ENCODE peak calls at places on chromosomes 16 and 17, in four cellular contexts. K, A, E and Z are unnamed samples.

GRCh38 chr17:48441231-48441711 is 11.3 kb upstream of the SKAP1 start:
- DNase-seq in K (no peak), E (no peak), A (no peak), Z (peak)

GRCh38 chr17:73436966-73437365 is 125.2 kb upstream of the CDC42EP4 start:
- DNase-seq in K (no peak), E (no peak), A (no peak), Z (no peak)

GRCh38 chr16:4217246-4218131 is 24.4 kb downstream of the SRL start:
- DNase-seq in K (peak), A (no peak), E (no peak), Z (no peak)

GRCh38 chr16:89298826-89299225 is 81.3 kb downstream of the ZNF778 start:
- DNase-seq in K (no peak), A (no peak), E (no peak), Z (no peak)

GRCh38 chr17:30376621-30377452 is 1.9 kb upstream of the CPD start:
- DNase-seq in E (no peak), A (peak), K (peak), Z (peak)

GRCh38 chr17:47733414-47734288 is 615 bp downstream of the TBX21 start:
- DNase-seq in A (no peak), K (no peak), E (peak), Z (peak)

GRCh38 chr17:73420897-73421296 is 109.1 kb upstream of the CDC42EP4 start:
- DNase-seq in A (no peak), K (no peak), E (no peak), Z (no peak)

GRCh38 chr17:7825206-7825980 is 8.6 kb upstream of the KDM6B start:
- DNase-seq in K (no peak), E (no peak), A (no peak), Z (no peak)

GRCh38 chr17:77019955-77020379 is 120.8 kb upstream of the SEC14L1 start:
- DNase-seq in E (no peak), K (peak), A (no peak), Z (no peak)

GRCh38 chr17:79841369-79842135 is 2.3 kb upstream of the CBX4 start:
- DNase-seq in A (no peak), K (no peak), E (no peak), Z (peak)

GRCh38 chr16:75593825-75594820 is 27.9 kb downstream of the GABARAPL2 start:
- DNase-seq in K (peak), A (peak), E (no peak), Z (peak)

GRCh38 chr16:56744996-56745640 is 15.2 kb downstream of the NUP93 start:
- DNase-seq in K (no peak), A (no peak), E (no peak), Z (no peak)

GRCh38 chr17:74773871-74774286 is 2.3 kb downstream of the NAT9 start:
- DNase-seq in A (peak), E (no peak), K (no peak), Z (no peak)

GRCh38 chr16:21950782-21951521 is 2.2 kb upstream of the UQCRC2 start:
- DNase-seq in K (peak), A (peak), E (no peak), Z (peak)

GRCh38 chr17:73645050-73645871 is 1.0 kb upstream of the SDK2 start:
- DNase-seq in A (no peak), E (no peak), K (peak), Z (peak)

GRCh38 chr16:12455287-12455798 is 348.3 kb downstream of the CPPED1 start:
- DNase-seq in E (no peak), K (peak), A (peak), Z (peak)

GRCh38 chr17:79664925-79665738 is 54.3 kb upstream of the RBFOX3 start:
- DNase-seq in K (peak), E (peak), A (no peak), Z (no peak)

GRCh38 chr17:4648741-4649140 is 7.3 kb upstream of the ALOX15 start:
- DNase-seq in E (no peak), A (no peak), K (peak), Z (no peak)

GRCh38 chr17:71392715-71393567 is 727.9 kb upstream of the SOX9 start:
- DNase-seq in E (no peak), A (peak), K (peak), Z (no peak)
- TF ChIP-seq CTCF in E (no peak), A (no peak), K (no peak), Z (no peak)

GRCh38 chr16:31451681-31452351 is 7.5 kb upstream of the ARMC5 start:
- DNase-seq in K (peak), E (peak), A (peak), Z (no peak)
- TF ChIP-seq CTCF in K (peak), E (peak), A (peak), Z (no peak)

GRCh38 chr17:63132509-63132911 is 166.5 kb downstream of the TANC2 start:
- DNase-seq in A (no peak), E (no peak), K (no peak), Z (no peak)
- TF ChIP-seq CTCF in A (no peak), E (no peak), K (no peak), Z (no peak)

GRCh38 chr17:6654816-6655731 is 3.5 kb downstream of the C17orf100 start:
- DNase-seq in E (no peak), A (no peak), K (no peak), Z (no peak)
- TF ChIP-seq CTCF in E (no peak), A (no peak), K (peak), Z (no peak)

GRCh38 chr17:40554646-40555295 is 10.5 kb downstream of the CCR7 start:
- DNase-seq in A (no peak), E (no peak), K (no peak), Z (peak)
- TF ChIP-seq CTCF in A (peak), E (no peak), K (no peak), Z (no peak)

GRCh38 chr17:18320301-18320700 is 5.2 kb downstream of the SMCR8 start:
- DNase-seq in E (no peak), K (no peak), A (no peak), Z (no peak)

GRCh38 chr17:18319604-18320256 is 4.6 kb downstream of the SMCR8 start:
- DNase-seq in E (no peak), A (peak), K (peak), Z (peak)

GRCh38 chr17:18322522-18322921 is 7.4 kb downstream of the SMCR8 start:
- DNase-seq in E (no peak), K (no peak), A (no peak), Z (no peak)

GRCh38 chr17:18323007-18323406 is 7.9 kb downstream of the SMCR8 start:
- DNase-seq in K (no peak), E (no peak), A (peak), Z (no peak)

DNA sequence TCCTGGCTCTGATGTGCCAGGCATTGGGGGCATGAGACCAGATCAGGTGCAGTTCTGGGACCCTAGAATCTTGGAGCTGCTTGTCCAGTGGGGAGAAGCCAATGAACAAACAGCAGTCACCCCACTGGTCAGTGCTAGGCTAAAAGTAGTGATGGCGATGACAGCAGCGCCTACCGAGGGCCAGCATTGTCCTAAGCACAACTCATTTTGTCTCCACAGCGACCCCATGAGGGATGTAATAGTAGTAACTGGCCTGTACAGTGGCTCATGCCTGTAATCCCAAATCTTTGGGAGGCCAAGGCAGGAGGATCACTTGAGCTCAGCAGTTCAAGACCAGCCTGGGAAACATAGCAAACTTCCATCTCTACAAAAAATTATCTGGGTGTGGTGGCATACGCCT is 6.2 kb downstream of the SMCR8 start:
- DNase-seq in E (no peak), A (no peak), K (peak), Z (no peak)
- TF ChIP-seq CTCF in E (no peak), A (peak), K (peak), Z (no peak)

GRCh38 chr16:24568392-24568791 is 29.0 kb downstream of the RBBP6 start:
- DNase-seq in A (no peak), E (no peak), K (peak), Z (no peak)
- TF ChIP-seq CTCF in A (peak), E (peak), K (peak), Z (no peak)

DNA sequence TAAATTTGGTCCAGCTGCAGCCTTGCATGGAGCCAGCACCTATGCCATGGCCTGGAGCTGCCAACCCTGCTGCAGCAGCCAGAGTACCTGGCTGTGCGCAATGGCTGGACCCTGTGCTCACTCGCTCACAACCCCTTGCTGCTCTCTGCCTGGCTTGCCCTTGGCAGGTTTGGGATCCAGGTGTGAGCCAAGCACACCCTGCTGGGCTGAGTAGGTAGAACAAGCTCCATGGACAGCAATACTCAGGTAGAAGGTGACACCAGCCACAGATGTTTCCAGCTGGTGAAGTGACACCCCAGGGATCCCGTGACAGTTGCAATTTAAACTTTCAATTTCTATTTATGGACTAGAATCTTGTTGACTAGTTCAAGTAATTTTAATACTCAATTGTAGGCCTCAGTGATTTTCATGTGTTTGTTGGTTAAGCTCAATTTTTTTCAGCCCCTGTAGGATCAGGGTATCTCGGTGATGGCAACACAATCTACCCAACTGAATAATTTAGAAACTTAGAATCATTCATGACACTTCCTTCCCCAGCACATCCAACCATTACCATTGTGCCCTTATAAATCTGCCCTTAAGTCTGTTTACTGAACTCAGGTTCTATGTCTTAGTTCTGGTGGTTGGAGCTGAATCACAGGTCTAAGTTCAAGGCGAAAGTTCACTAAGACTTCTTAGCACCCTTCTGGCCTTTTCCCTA is 480.0 kb downstream of the PMP22 start:
- DNase-seq in E (no peak), K (no peak), A (no peak), Z (peak)
- TF ChIP-seq CTCF in E (no peak), K (no peak), A (no peak), Z (no peak)

GRCh38 chr17:12667299-12667958 is 1.7 kb downstream of the MYOCD start:
- DNase-seq in K (peak), E (no peak), A (peak), Z (no peak)
- TF ChIP-seq CTCF in K (peak), E (peak), A (peak), Z (no peak)